ENCODE peak calls at places on chromosomes 1 and 21, in four cellular contexts. One of them, this sample, is unnamed. For H3K4me1, the result is how much of the 10 kb centered on the place peaks cover.

GRCh38 chr1:243950166-243950565 is 100.1 kb upstream of the AKT3 start:
- DNase-seq in pancreas: no peak
- DNase-seq in GM23248: peak
- DNase-seq in stomach: no peak
- DNase-seq in this sample: no peak

GRCh38 chr1:208209896-208210589 is 34.1 kb downstream of the PLXNA2 start:
- DNase-seq in pancreas: no peak
- DNase-seq in GM23248: no peak
- DNase-seq in stomach: no peak
- DNase-seq in this sample: no peak

GRCh38 chr1:162587761-162588260 is 26.3 kb downstream of the UAP1 start:
- DNase-seq in pancreas: no peak
- DNase-seq in GM23248: no peak
- DNase-seq in stomach: no peak
- DNase-seq in this sample: no peak

GRCh38 chr1:178310685-178311105 is 186.1 kb downstream of the CLEC20A start:
- DNase-seq in pancreas: no peak
- DNase-seq in GM23248: peak
- DNase-seq in stomach: no peak
- DNase-seq in this sample: peak

GRCh38 chr1:20058531-20058930 is 11.5 kb upstream of the PLA2G5 start:
- DNase-seq in pancreas: no peak
- DNase-seq in GM23248: peak
- DNase-seq in stomach: no peak
- DNase-seq in this sample: no peak

GRCh38 chr1:244965182-244965581 is 100.8 kb upstream of the HNRNPU start:
- DNase-seq in pancreas: no peak
- DNase-seq in GM23248: no peak
- DNase-seq in stomach: no peak
- DNase-seq in this sample: no peak

GRCh38 chr1:8554956-8555534 is 237.1 kb downstream of the SLC45A1 start:
- DNase-seq in pancreas: no peak
- DNase-seq in GM23248: peak
- DNase-seq in stomach: no peak
- DNase-seq in this sample: peak

GRCh38 chr21:37032877-37033471 is 26.5 kb downstream of the RIPPLY3 start:
- DNase-seq in pancreas: no peak
- DNase-seq in GM23248: peak
- DNase-seq in stomach: no peak
- DNase-seq in this sample: no peak

GRCh38 chr21:15688809-15689208 is 41.0 kb upstream of the USP25 start:
- DNase-seq in pancreas: no peak
- DNase-seq in GM23248: no peak
- DNase-seq in stomach: no peak
- DNase-seq in this sample: no peak

GRCh38 chr1:164557270-164557669 is 1.7 kb upstream of the PBX1 start:
- DNase-seq in pancreas: no peak
- DNase-seq in GM23248: no peak
- DNase-seq in stomach: peak
- DNase-seq in this sample: no peak

GRCh38 chr1:21099034-21099868 is 77.4 kb downstream of the EIF4G3 start:
- DNase-seq in pancreas: no peak
- DNase-seq in GM23248: peak
- DNase-seq in stomach: no peak
- DNase-seq in this sample: no peak

GRCh38 chr1:226786550-226786949 is 47.5 kb upstream of the ITPKB start:
- DNase-seq in pancreas: no peak
- DNase-seq in GM23248: no peak
- DNase-seq in stomach: no peak
- DNase-seq in this sample: no peak

GRCh38 chr21:33236013-33236686 is 6.4 kb downstream of the IFNAR2 start:
- DNase-seq in pancreas: no peak
- DNase-seq in GM23248: no peak
- DNase-seq in stomach: no peak
- DNase-seq in this sample: no peak

GRCh38 chr1:99465176-99465900 is 180.6 kb upstream of the PALMD start:
- DNase-seq in pancreas: no peak
- DNase-seq in GM23248: peak
- DNase-seq in stomach: no peak
- DNase-seq in this sample: peak

GRCh38 chr1:219402925-219403324 is 210.0 kb downstream of the ZC3H11B start:
- DNase-seq in pancreas: no peak
- DNase-seq in GM23248: peak
- DNase-seq in stomach: no peak
- DNase-seq in this sample: no peak

GRCh38 chr1:189805735-189806134 is 671.9 kb downstream of the BRINP3 start:
- DNase-seq in pancreas: no peak
- DNase-seq in GM23248: no peak
- DNase-seq in stomach: no peak
- DNase-seq in this sample: no peak

GRCh38 chr1:32993215-32993566 is 28.6 kb upstream of the RNF19B start:
- DNase-seq in pancreas: no peak
- DNase-seq in GM23248: no peak
- DNase-seq in stomach: no peak
- DNase-seq in this sample: no peak

GRCh38 chr1:238223067-238223640 is 332.4 kb upstream of the ZP4 start:
- DNase-seq in pancreas: no peak
- DNase-seq in GM23248: no peak
- DNase-seq in stomach: no peak
- DNase-seq in this sample: no peak

GRCh38 chr1:41387667-41388091 is 26.4 kb downstream of the FOXO6 start:
- DNase-seq in pancreas: peak
- DNase-seq in GM23248: peak
- DNase-seq in stomach: peak
- DNase-seq in this sample: peak

GRCh38 chr1:93907718-93908117 is 1.5 kb downstream of the GCLM start:
- DNase-seq in pancreas: no peak
- DNase-seq in GM23248: peak
- DNase-seq in stomach: no peak
- DNase-seq in this sample: no peak

GRCh38 chr1:38817958-38818705 is 41.4 kb downstream of the RRAGC start:
- DNase-seq in pancreas: peak
- DNase-seq in GM23248: peak
- DNase-seq in stomach: peak
- DNase-seq in this sample: peak

GRCh38 chr1:33330376-33330890 is 9.5 kb upstream of the A3GALT2 start:
- DNase-seq in pancreas: no peak
- DNase-seq in GM23248: no peak
- DNase-seq in stomach: no peak
- DNase-seq in this sample: no peak

GRCh38 chr1:211114446-211114845 is 19.5 kb downstream of the KCNH1 start:
- DNase-seq in pancreas: no peak
- DNase-seq in GM23248: no peak
- DNase-seq in stomach: no peak
- DNase-seq in this sample: no peak

GRCh38 chr1:169266133-169266532 is 101.5 kb downstream of the NME7 start:
- DNase-seq in pancreas: no peak
- DNase-seq in GM23248: no peak
- DNase-seq in stomach: no peak
- DNase-seq in this sample: no peak

GRCh38 chr1:31663622-31664452 is 19.2 kb upstream of the PEF1 start:
- DNase-seq in pancreas: no peak
- DNase-seq in GM23248: peak
- DNase-seq in stomach: peak
- DNase-seq in this sample: peak

GRCh38 chr1:88985033-88985432 is 7.4 kb downstream of the KYAT3 start:
- DNase-seq in pancreas: no peak
- DNase-seq in GM23248: peak
- DNase-seq in stomach: peak
- DNase-seq in this sample: peak

GRCh38 chr1:201501812-201502510 is 5.0 kb downstream of the CSRP1 start:
- DNase-seq in pancreas: no peak
- DNase-seq in GM23248: peak
- DNase-seq in stomach: no peak
- DNase-seq in this sample: no peak

GRCh38 chr1:201504179-201504631 is 2.7 kb downstream of the CSRP1 start:
- DNase-seq in pancreas: no peak
- DNase-seq in GM23248: peak
- DNase-seq in stomach: no peak
- DNase-seq in this sample: no peak

GRCh38 chr1:201504799-201505504 is 2.0 kb downstream of the CSRP1 start:
- DNase-seq in pancreas: no peak
- DNase-seq in GM23248: no peak
- DNase-seq in stomach: no peak
- DNase-seq in this sample: no peak

GRCh38 chr1:201502511-201502857 is 4.4 kb downstream of the CSRP1 start:
- DNase-seq in pancreas: no peak
- DNase-seq in GM23248: peak
- DNase-seq in stomach: no peak
- DNase-seq in this sample: no peak

GRCh38 chr1:201503397-201504176 is 3.3 kb downstream of the CSRP1 start:
- DNase-seq in pancreas: no peak
- DNase-seq in GM23248: peak
- DNase-seq in stomach: peak
- DNase-seq in this sample: peak
- H3K4me1 ChIP-seq in pancreas: under half
- H3K4me1 ChIP-seq in GM23248: half or more
- H3K4me1 ChIP-seq in stomach: half or more
- H3K4me1 ChIP-seq in this sample: half or more

GRCh38 chr1:111236379-111236778 is 8.9 kb downstream of the CHI3L2 start:
- DNase-seq in pancreas: no peak
- DNase-seq in GM23248: no peak
- DNase-seq in stomach: no peak
- DNase-seq in this sample: no peak

GRCh38 chr1:111232134-111232533 is 4.6 kb downstream of the CHI3L2 start:
- DNase-seq in pancreas: no peak
- DNase-seq in GM23248: no peak
- DNase-seq in stomach: no peak
- DNase-seq in this sample: no peak

GRCh38 chr1:111236806-111237205 is 9.3 kb downstream of the CHI3L2 start:
- DNase-seq in pancreas: no peak
- DNase-seq in GM23248: no peak
- DNase-seq in stomach: no peak
- DNase-seq in this sample: no peak

GRCh38 chr1:111234866-111235265 is 7.4 kb downstream of the CHI3L2 start:
- DNase-seq in pancreas: no peak
- DNase-seq in GM23248: peak
- DNase-seq in stomach: no peak
- DNase-seq in this sample: no peak

DNA sequence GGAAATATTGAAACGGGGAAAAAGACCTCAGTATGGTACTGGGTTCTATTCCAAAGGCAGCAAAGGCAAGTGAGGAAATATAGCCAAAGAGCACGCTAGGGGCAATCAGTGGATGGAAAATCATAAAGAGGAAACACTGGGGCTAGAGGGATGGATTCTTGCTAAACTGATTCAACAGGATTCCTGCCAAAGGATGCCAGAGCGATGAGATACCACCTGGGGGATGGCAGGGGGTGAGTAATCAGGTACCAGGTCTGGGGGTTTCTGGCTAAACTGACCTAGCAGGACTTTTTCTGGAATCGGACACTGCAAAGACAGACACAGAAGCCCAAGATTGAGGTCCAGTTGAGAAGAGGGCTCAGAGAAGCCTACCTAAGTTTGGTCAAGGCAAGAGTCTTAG is 6.7 kb downstream of the CHI3L2 start:
- DNase-seq in pancreas: no peak
- DNase-seq in GM23248: peak
- DNase-seq in stomach: no peak
- DNase-seq in this sample: no peak
- H3K27ac ChIP-seq in pancreas: no peak
- H3K27ac ChIP-seq in GM23248: peak
- H3K27ac ChIP-seq in stomach: no peak
- H3K27ac ChIP-seq in this sample: no peak

GRCh38 chr1:75431843-75432242 is 179.1 kb downstream of the SLC44A5 start:
- DNase-seq in pancreas: no peak
- DNase-seq in GM23248: no peak
- DNase-seq in stomach: no peak
- DNase-seq in this sample: no peak
- H3K4me1 ChIP-seq in pancreas: under half
- H3K4me1 ChIP-seq in GM23248: under half
- H3K4me1 ChIP-seq in stomach: under half
- H3K4me1 ChIP-seq in this sample: under half

GRCh38 chr1:86231076-86231475 is 74.5 kb upstream of the COL24A1 start:
- DNase-seq in pancreas: no peak
- DNase-seq in GM23248: peak
- DNase-seq in stomach: no peak
- DNase-seq in this sample: no peak
- H3K27ac ChIP-seq in pancreas: no peak
- H3K27ac ChIP-seq in GM23248: no peak
- H3K27ac ChIP-seq in stomach: no peak
- H3K27ac ChIP-seq in this sample: no peak

This sample was measured in cardiac muscle cell.